ENCODE peak calls at places on chromosomes 5 and 9, in seven cellular contexts. One of them, this sample, is unnamed.

GRCh38 chr5:118888556-118888955 is 99.8 kb downstream of the DTWD2 start:
- DNase-seq in K562: no peak
- DNase-seq in stimulated activated CD8-positive, alpha-beta memory T cell treated with anti-CD3 and anti-CD28 coated beads, Interleukin-15, amount 100 ng/mL, for 4 hours: no peak
- DNase-seq in iPS DF 19.7: no peak
- DNase-seq in KBM-7: no peak
- DNase-seq in fibroblast of pulmonary artery: no peak
- DNase-seq in H54: no peak
- DNase-seq in this sample: no peak

GRCh38 chr9:102974530-102974929 is 20.6 kb upstream of the CYLC2 start:
- DNase-seq in K562: no peak
- DNase-seq in fibroblast of pulmonary artery: no peak
- DNase-seq in H54: peak
- DNase-seq in KBM-7: no peak
- DNase-seq in iPS DF 19.7: no peak
- DNase-seq in stimulated activated CD8-positive, alpha-beta memory T cell treated with anti-CD3 and anti-CD28 coated beads, Interleukin-15, amount 100 ng/mL, for 4 hours: no peak
- DNase-seq in this sample: no peak

GRCh38 chr5:170571331-170571731 is 67.5 kb downstream of the KCNIP1 start:
- DNase-seq in stimulated activated CD8-positive, alpha-beta memory T cell treated with anti-CD3 and anti-CD28 coated beads, Interleukin-15, amount 100 ng/mL, for 4 hours: no peak
- DNase-seq in K562: no peak
- DNase-seq in KBM-7: no peak
- DNase-seq in H54: peak
- DNase-seq in iPS DF 19.7: no peak
- DNase-seq in fibroblast of pulmonary artery: peak
- DNase-seq in this sample: no peak

GRCh38 chr9:87494970-87495471 is 2.6 kb upstream of the DAPK1 start:
- DNase-seq in stimulated activated CD8-positive, alpha-beta memory T cell treated with anti-CD3 and anti-CD28 coated beads, Interleukin-15, amount 100 ng/mL, for 4 hours: no peak
- DNase-seq in K562: peak
- DNase-seq in KBM-7: peak
- DNase-seq in fibroblast of pulmonary artery: no peak
- DNase-seq in iPS DF 19.7: no peak
- DNase-seq in H54: no peak
- DNase-seq in this sample: no peak

GRCh38 chr5:120765189-120765588 is 301.1 kb downstream of the PRR16 start:
- DNase-seq in K562: no peak
- DNase-seq in fibroblast of pulmonary artery: peak
- DNase-seq in KBM-7: no peak
- DNase-seq in iPS DF 19.7: no peak
- DNase-seq in H54: no peak
- DNase-seq in stimulated activated CD8-positive, alpha-beta memory T cell treated with anti-CD3 and anti-CD28 coated beads, Interleukin-15, amount 100 ng/mL, for 4 hours: no peak
- DNase-seq in this sample: no peak

GRCh38 chr9:134004881-134005280 is 12.8 kb upstream of the VAV2 start:
- DNase-seq in K562: no peak
- DNase-seq in KBM-7: no peak
- DNase-seq in fibroblast of pulmonary artery: no peak
- DNase-seq in stimulated activated CD8-positive, alpha-beta memory T cell treated with anti-CD3 and anti-CD28 coated beads, Interleukin-15, amount 100 ng/mL, for 4 hours: no peak
- DNase-seq in iPS DF 19.7: no peak
- DNase-seq in H54: no peak
- DNase-seq in this sample: no peak

GRCh38 chr9:114348906-114349482 is 19.3 kb downstream of the ORM2 start:
- DNase-seq in iPS DF 19.7: no peak
- DNase-seq in K562: peak
- DNase-seq in H54: peak
- DNase-seq in fibroblast of pulmonary artery: peak
- DNase-seq in KBM-7: peak
- DNase-seq in stimulated activated CD8-positive, alpha-beta memory T cell treated with anti-CD3 and anti-CD28 coated beads, Interleukin-15, amount 100 ng/mL, for 4 hours: peak
- DNase-seq in this sample: peak

GRCh38 chr9:4335631-4336030 is 35.8 kb upstream of the GLIS3 start:
- DNase-seq in fibroblast of pulmonary artery: no peak
- DNase-seq in K562: no peak
- DNase-seq in stimulated activated CD8-positive, alpha-beta memory T cell treated with anti-CD3 and anti-CD28 coated beads, Interleukin-15, amount 100 ng/mL, for 4 hours: no peak
- DNase-seq in H54: no peak
- DNase-seq in iPS DF 19.7: no peak
- DNase-seq in KBM-7: no peak
- DNase-seq in this sample: no peak

GRCh38 chr5:90020575-90021535 is 388.7 kb downstream of the CETN3 start:
- DNase-seq in K562: no peak
- DNase-seq in stimulated activated CD8-positive, alpha-beta memory T cell treated with anti-CD3 and anti-CD28 coated beads, Interleukin-15, amount 100 ng/mL, for 4 hours: no peak
- DNase-seq in H54: no peak
- DNase-seq in iPS DF 19.7: no peak
- DNase-seq in KBM-7: peak
- DNase-seq in fibroblast of pulmonary artery: peak
- DNase-seq in this sample: peak

GRCh38 chr5:111478266-111478665 is 34.1 kb downstream of the STARD4 start:
- DNase-seq in KBM-7: no peak
- DNase-seq in stimulated activated CD8-positive, alpha-beta memory T cell treated with anti-CD3 and anti-CD28 coated beads, Interleukin-15, amount 100 ng/mL, for 4 hours: no peak
- DNase-seq in fibroblast of pulmonary artery: peak
- DNase-seq in iPS DF 19.7: no peak
- DNase-seq in H54: no peak
- DNase-seq in K562: no peak
- DNase-seq in this sample: no peak

This sample was measured in NCI-H460.